ENCODE peak calls at places on chromosome 1, in seven cellular contexts. X is CD4-positive, alpha-beta T cell; U is cardiac muscle cell; B is neural progenitor cell; W is CD4-positive, CD25-positive, alpha-beta regulatory T cell; Z is dorsolateral prefrontal cortex; L is brain microvascular endothelial cell. K is an unnamed sample.

GRCh38 chr1:67489643-67490042 is 59.4 kb upstream of the SERBP1 start:
- DNase-seq in W (no peak), L (no peak), Z (no peak), B (peak), U (peak), X (no peak), K (no peak)

GRCh38 chr1:55374801-55375616 is 159.8 kb upstream of the USP24 start:
- DNase-seq in L (no peak), W (no peak), B (no peak), X (no peak), Z (peak), U (no peak), K (no peak)

GRCh38 chr1:226883630-226884029 is 13.2 kb downstream of the PSEN2 start:
- DNase-seq in B (no peak), Z (no peak), X (no peak), W (no peak), U (no peak), L (no peak), K (no peak)

GRCh38 chr1:103284270-103284669 is 175.9 kb upstream of the COL11A1 start:
- DNase-seq in X (no peak), W (no peak), L (no peak), B (no peak), U (no peak), Z (no peak), K (no peak)

GRCh38 chr1:109397451-109398342 is at the start of gene SORT1:
- DNase-seq in B (peak), L (peak), X (no peak), U (peak), W (peak), Z (peak), K (no peak)

GRCh38 chr1:57835620-57836019 is 411.8 kb upstream of the DAB1 start:
- DNase-seq in W (no peak), Z (no peak), U (no peak), B (peak), X (no peak), L (no peak), K (no peak)

GRCh38 chr1:38084700-38085099 is 38.1 kb upstream of the POU3F1 start:
- DNase-seq in U (no peak), W (no peak), X (no peak), Z (no peak), B (no peak), L (no peak), K (no peak)

GRCh38 chr1:220511785-220512184 is 16.2 kb upstream of the MARK1 start:
- DNase-seq in U (no peak), W (no peak), Z (no peak), B (peak), L (no peak), X (no peak), K (no peak)

GRCh38 chr1:93661829-93662474 is 19.7 kb downstream of the BCAR3 start:
- DNase-seq in Z (no peak), U (peak), B (no peak), L (peak), W (no peak), X (no peak), K (no peak)

GRCh38 chr1:181626252-181626938 is 143.1 kb downstream of the CACNA1E start:
- DNase-seq in L (no peak), X (no peak), U (no peak), W (no peak), B (no peak), Z (no peak), K (no peak)

GRCh38 chr1:37825508-37825907 is 17.5 kb upstream of the YRDC start:
- DNase-seq in B (no peak), W (no peak), U (no peak), L (no peak), X (no peak), Z (no peak), K (no peak)

GRCh38 chr1:2091611-2092604 is 41.7 kb downstream of the PRKCZ start:
- DNase-seq in X (peak), W (no peak), L (peak), Z (peak), U (peak), B (peak), K (no peak)

GRCh38 chr1:172929006-172929405 is 121.7 kb downstream of the TNFSF18 start:
- DNase-seq in Z (no peak), X (no peak), W (no peak), U (peak), L (no peak), B (no peak), K (no peak)

GRCh38 chr1:39159224-39160036 is 45.1 kb upstream of the MACF1 start:
- DNase-seq in U (no peak), Z (no peak), X (no peak), B (peak), L (no peak), W (no peak), K (no peak)

GRCh38 chr1:117812868-117813511 is 116.4 kb downstream of the GDAP2 start:
- DNase-seq in W (no peak), B (no peak), Z (no peak), U (peak), L (peak), X (no peak), K (no peak)

GRCh38 chr1:21494196-21494595 is 15.0 kb upstream of the ALPL start:
- DNase-seq in X (no peak), B (no peak), U (no peak), W (no peak), L (no peak), Z (no peak), K (no peak)

GRCh38 chr1:22665752-22666151 is 12.7 kb downstream of the C1QB start:
- DNase-seq in B (peak), W (no peak), L (peak), Z (no peak), X (no peak), U (peak), K (no peak)

GRCh38 chr1:160403244-160403643 is 2.9 kb downstream of the VANGL2 start:
- DNase-seq in B (no peak), U (peak), Z (no peak), L (no peak), X (no peak), W (no peak), K (no peak)

GRCh38 chr1:150628766-150629114 is 672 bp downstream of the ENSA start:
- DNase-seq in Z (no peak), B (no peak), W (no peak), L (no peak), U (no peak), X (no peak), K (no peak)

GRCh38 chr1:150629115-150629928 is at the start of gene ENSA:
- DNase-seq in B (peak), Z (peak), W (peak), L (peak), U (peak), X (peak), K (peak)

GRCh38 chr1:150626150-150626549 is 3.3 kb downstream of the ENSA start:
- DNase-seq in Z (peak), B (no peak), W (no peak), L (no peak), X (no peak), U (no peak), K (peak)

GRCh38 chr1:150622219-150622975 is 7.0 kb downstream of the ENSA start:
- DNase-seq in L (no peak), W (no peak), X (no peak), Z (no peak), B (peak), U (no peak), K (no peak)

GRCh38 chr1:150627821-150628410 is 1.5 kb downstream of the ENSA start:
- DNase-seq in U (no peak), B (no peak), W (no peak), X (no peak), Z (no peak), L (no peak), K (no peak)
- H3K27ac ChIP-seq in U (no peak), B (no peak), W (peak), X (no peak), Z (peak), L (no peak), K (peak)

DNA sequence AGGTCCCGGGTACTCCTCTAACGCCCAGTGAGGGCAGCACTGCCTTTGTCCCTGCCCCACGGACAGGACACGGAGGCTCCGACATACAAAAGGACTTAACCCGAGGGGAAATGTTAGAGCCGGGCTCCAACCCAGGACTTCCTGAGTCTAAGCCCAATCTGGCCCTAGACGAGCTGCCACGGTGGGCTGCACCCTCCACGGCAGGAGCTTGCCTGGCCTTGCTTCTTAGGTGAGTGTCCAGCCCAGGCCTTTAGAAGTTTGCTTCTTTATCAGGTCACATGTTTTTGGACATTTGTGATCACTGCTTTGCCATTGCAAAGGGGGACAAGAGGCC is 11.0 kb upstream of the TMEM200B start:
- DNase-seq in X (no peak), L (no peak), U (no peak), B (no peak), W (no peak), Z (no peak), K (no peak)
- H3K27ac ChIP-seq in X (no peak), L (no peak), U (no peak), B (no peak), W (no peak), Z (no peak), K (no peak)

GRCh38 chr1:183652547-183653467 is at the start of gene APOBEC4:
- DNase-seq in U (peak), L (no peak), X (no peak), W (no peak), Z (no peak), B (no peak), K (no peak)
- H3K27ac ChIP-seq in U (peak), L (no peak), X (peak), W (no peak), Z (no peak), B (no peak), K (no peak)

GRCh38 chr1:190000365-190000872 is 477.2 kb downstream of the BRINP3 start:
- DNase-seq in B (no peak), U (no peak), Z (no peak), L (no peak), W (no peak), X (no peak), K (no peak)
- H3K27ac ChIP-seq in B (no peak), U (no peak), Z (no peak), L (no peak), W (no peak), X (no peak), K (no peak)